ENCODE peak calls at places on chromosomes 11 and 22, in nine cellular contexts. One of them, this sample, is unnamed.

GRCh38 chr11:76918941-76919386 is 58.2 kb downstream of the ACER3 start:
- DNase-seq in omental fat pad: no peak
- DNase-seq in IMR-90: peak
- DNase-seq in neural progenitor cell: peak
- DNase-seq in foreskin keratinocyte: no peak
- DNase-seq in GM20000: peak
- DNase-seq in dorsolateral prefrontal cortex: no peak
- DNase-seq in fibroblast of mammary gland: peak
- DNase-seq in epithelial cell of proximal tubule: no peak
- DNase-seq in this sample: peak

GRCh38 chr11:7605544-7605943 is 67.8 kb downstream of the CYB5R2 start:
- DNase-seq in epithelial cell of proximal tubule: peak
- DNase-seq in omental fat pad: no peak
- DNase-seq in IMR-90: peak
- DNase-seq in fibroblast of mammary gland: no peak
- DNase-seq in dorsolateral prefrontal cortex: no peak
- DNase-seq in neural progenitor cell: no peak
- DNase-seq in foreskin keratinocyte: peak
- DNase-seq in GM20000: no peak
- DNase-seq in this sample: peak

GRCh38 chr11:78961186-78961782 is 386.6 kb upstream of the NARS2 start:
- DNase-seq in epithelial cell of proximal tubule: no peak
- DNase-seq in omental fat pad: no peak
- DNase-seq in GM20000: peak
- DNase-seq in foreskin keratinocyte: peak
- DNase-seq in fibroblast of mammary gland: peak
- DNase-seq in IMR-90: peak
- DNase-seq in neural progenitor cell: peak
- DNase-seq in dorsolateral prefrontal cortex: no peak
- DNase-seq in this sample: peak

GRCh38 chr11:2207212-2207611 is 35.6 kb upstream of the TH start:
- DNase-seq in epithelial cell of proximal tubule: no peak
- DNase-seq in dorsolateral prefrontal cortex: peak
- DNase-seq in omental fat pad: no peak
- DNase-seq in GM20000: no peak
- DNase-seq in neural progenitor cell: no peak
- DNase-seq in foreskin keratinocyte: no peak
- DNase-seq in IMR-90: no peak
- DNase-seq in fibroblast of mammary gland: no peak
- DNase-seq in this sample: no peak

GRCh38 chr22:38353142-38353629 is 36.0 kb upstream of the CSNK1E start:
- DNase-seq in GM20000: peak
- DNase-seq in dorsolateral prefrontal cortex: peak
- DNase-seq in IMR-90: peak
- DNase-seq in foreskin keratinocyte: no peak
- DNase-seq in epithelial cell of proximal tubule: no peak
- DNase-seq in fibroblast of mammary gland: peak
- DNase-seq in neural progenitor cell: peak
- DNase-seq in omental fat pad: peak
- DNase-seq in this sample: peak

GRCh38 chr11:34501500-34501899 is 12.1 kb downstream of the ELF5 start:
- DNase-seq in epithelial cell of proximal tubule: peak
- DNase-seq in foreskin keratinocyte: no peak
- DNase-seq in omental fat pad: no peak
- DNase-seq in fibroblast of mammary gland: peak
- DNase-seq in IMR-90: peak
- DNase-seq in dorsolateral prefrontal cortex: no peak
- DNase-seq in neural progenitor cell: peak
- DNase-seq in GM20000: no peak
- DNase-seq in this sample: peak

GRCh38 chr11:71114124-71114851 is 138.1 kb downstream of the SHANK2 start:
- DNase-seq in GM20000: no peak
- DNase-seq in IMR-90: no peak
- DNase-seq in epithelial cell of proximal tubule: no peak
- DNase-seq in neural progenitor cell: no peak
- DNase-seq in dorsolateral prefrontal cortex: peak
- DNase-seq in fibroblast of mammary gland: no peak
- DNase-seq in omental fat pad: no peak
- DNase-seq in foreskin keratinocyte: no peak
- DNase-seq in this sample: no peak

GRCh38 chr11:77658213-77659013 is 20.8 kb upstream of the CLNS1A start:
- DNase-seq in dorsolateral prefrontal cortex: no peak
- DNase-seq in omental fat pad: no peak
- DNase-seq in GM20000: no peak
- DNase-seq in neural progenitor cell: no peak
- DNase-seq in fibroblast of mammary gland: peak
- DNase-seq in epithelial cell of proximal tubule: no peak
- DNase-seq in IMR-90: peak
- DNase-seq in foreskin keratinocyte: no peak
- DNase-seq in this sample: no peak

GRCh38 chr22:23313791-23314567 is 133.7 kb downstream of the BCR start:
- DNase-seq in IMR-90: no peak
- DNase-seq in foreskin keratinocyte: no peak
- DNase-seq in fibroblast of mammary gland: no peak
- DNase-seq in omental fat pad: no peak
- DNase-seq in dorsolateral prefrontal cortex: no peak
- DNase-seq in neural progenitor cell: no peak
- DNase-seq in GM20000: no peak
- DNase-seq in epithelial cell of proximal tubule: no peak
- DNase-seq in this sample: no peak

GRCh38 chr11:116284930-116285329 is 487.9 kb downstream of the BUD13 start:
- DNase-seq in fibroblast of mammary gland: no peak
- DNase-seq in dorsolateral prefrontal cortex: no peak
- DNase-seq in neural progenitor cell: no peak
- DNase-seq in omental fat pad: no peak
- DNase-seq in IMR-90: no peak
- DNase-seq in epithelial cell of proximal tubule: no peak
- DNase-seq in GM20000: no peak
- DNase-seq in foreskin keratinocyte: no peak
- DNase-seq in this sample: no peak

GRCh38 chr11:63985812-63986155 is 454 bp upstream of the OTUB1 start:
- DNase-seq in fibroblast of mammary gland: no peak
- DNase-seq in IMR-90: no peak
- DNase-seq in GM20000: peak
- DNase-seq in omental fat pad: no peak
- DNase-seq in dorsolateral prefrontal cortex: no peak
- DNase-seq in neural progenitor cell: no peak
- DNase-seq in epithelial cell of proximal tubule: no peak
- DNase-seq in foreskin keratinocyte: no peak
- DNase-seq in this sample: no peak

GRCh38 chr22:45319319-45319675 is 9.6 kb downstream of the FAM118A start:
- DNase-seq in neural progenitor cell: peak
- DNase-seq in fibroblast of mammary gland: peak
- DNase-seq in epithelial cell of proximal tubule: no peak
- DNase-seq in IMR-90: peak
- DNase-seq in omental fat pad: no peak
- DNase-seq in GM20000: no peak
- DNase-seq in dorsolateral prefrontal cortex: no peak
- DNase-seq in foreskin keratinocyte: no peak
- DNase-seq in this sample: no peak

GRCh38 chr11:64285885-64286800 is 495 bp downstream of the GPR137 start:
- DNase-seq in fibroblast of mammary gland: no peak
- DNase-seq in neural progenitor cell: peak
- DNase-seq in GM20000: no peak
- DNase-seq in dorsolateral prefrontal cortex: no peak
- DNase-seq in omental fat pad: no peak
- DNase-seq in epithelial cell of proximal tubule: no peak
- DNase-seq in foreskin keratinocyte: no peak
- DNase-seq in IMR-90: no peak
- DNase-seq in this sample: no peak

GRCh38 chr11:12087075-12087775 is 23.2 kb upstream of the MICAL2 start:
- DNase-seq in epithelial cell of proximal tubule: no peak
- DNase-seq in IMR-90: peak
- DNase-seq in neural progenitor cell: no peak
- DNase-seq in GM20000: no peak
- DNase-seq in fibroblast of mammary gland: peak
- DNase-seq in foreskin keratinocyte: peak
- DNase-seq in dorsolateral prefrontal cortex: no peak
- DNase-seq in omental fat pad: no peak
- DNase-seq in this sample: peak

GRCh38 chr11:78840623-78841022 is 266.0 kb upstream of the NARS2 start:
- DNase-seq in neural progenitor cell: no peak
- DNase-seq in foreskin keratinocyte: no peak
- DNase-seq in omental fat pad: no peak
- DNase-seq in fibroblast of mammary gland: peak
- DNase-seq in dorsolateral prefrontal cortex: no peak
- DNase-seq in IMR-90: peak
- DNase-seq in epithelial cell of proximal tubule: no peak
- DNase-seq in GM20000: no peak
- DNase-seq in this sample: no peak

GRCh38 chr11:63762662-63763505 is 5.7 kb downstream of the ZFTA start:
- DNase-seq in fibroblast of mammary gland: peak
- DNase-seq in dorsolateral prefrontal cortex: peak
- DNase-seq in GM20000: peak
- DNase-seq in foreskin keratinocyte: no peak
- DNase-seq in neural progenitor cell: peak
- DNase-seq in epithelial cell of proximal tubule: no peak
- DNase-seq in IMR-90: no peak
- DNase-seq in omental fat pad: no peak
- DNase-seq in this sample: no peak

GRCh38 chr11:94183886-94184264 is 55.2 kb downstream of the PANX1 start:
- DNase-seq in GM20000: peak
- DNase-seq in fibroblast of mammary gland: peak
- DNase-seq in IMR-90: peak
- DNase-seq in neural progenitor cell: peak
- DNase-seq in omental fat pad: peak
- DNase-seq in epithelial cell of proximal tubule: no peak
- DNase-seq in dorsolateral prefrontal cortex: no peak
- DNase-seq in foreskin keratinocyte: peak
- DNase-seq in this sample: peak

GRCh38 chr22:48851933-48852549 is 975.6 kb downstream of the BRD1 start:
- DNase-seq in omental fat pad: no peak
- DNase-seq in dorsolateral prefrontal cortex: no peak
- DNase-seq in fibroblast of mammary gland: no peak
- DNase-seq in GM20000: no peak
- DNase-seq in epithelial cell of proximal tubule: no peak
- DNase-seq in neural progenitor cell: no peak
- DNase-seq in IMR-90: no peak
- DNase-seq in foreskin keratinocyte: no peak
- DNase-seq in this sample: no peak

GRCh38 chr11:13561860-13562259 is 66.1 kb upstream of the PTH start:
- DNase-seq in dorsolateral prefrontal cortex: no peak
- DNase-seq in fibroblast of mammary gland: no peak
- DNase-seq in foreskin keratinocyte: no peak
- DNase-seq in IMR-90: no peak
- DNase-seq in GM20000: no peak
- DNase-seq in epithelial cell of proximal tubule: no peak
- DNase-seq in neural progenitor cell: no peak
- DNase-seq in omental fat pad: no peak
- DNase-seq in this sample: no peak

GRCh38 chr11:125132071-125132470 is 20.6 kb upstream of the TMEM218 start:
- DNase-seq in IMR-90: peak
- DNase-seq in epithelial cell of proximal tubule: no peak
- DNase-seq in omental fat pad: no peak
- DNase-seq in fibroblast of mammary gland: no peak
- DNase-seq in GM20000: no peak
- DNase-seq in neural progenitor cell: no peak
- DNase-seq in foreskin keratinocyte: peak
- DNase-seq in dorsolateral prefrontal cortex: no peak
- DNase-seq in this sample: no peak

GRCh38 chr11:921921-922678 is 3.6 kb upstream of the AP2A2 start:
- DNase-seq in dorsolateral prefrontal cortex: no peak
- DNase-seq in epithelial cell of proximal tubule: no peak
- DNase-seq in GM20000: no peak
- DNase-seq in foreskin keratinocyte: no peak
- DNase-seq in omental fat pad: no peak
- DNase-seq in IMR-90: no peak
- DNase-seq in fibroblast of mammary gland: no peak
- DNase-seq in neural progenitor cell: peak
- DNase-seq in this sample: no peak
- TF ChIP-seq CTCF in dorsolateral prefrontal cortex: no peak
- TF ChIP-seq CTCF in epithelial cell of proximal tubule: no peak
- TF ChIP-seq CTCF in GM20000: no peak
- TF ChIP-seq CTCF in foreskin keratinocyte: no peak
- TF ChIP-seq CTCF in omental fat pad: no peak
- TF ChIP-seq CTCF in IMR-90: no peak
- TF ChIP-seq CTCF in fibroblast of mammary gland: no peak
- TF ChIP-seq CTCF in neural progenitor cell: no peak
- TF ChIP-seq CTCF in this sample: no peak

DNA sequence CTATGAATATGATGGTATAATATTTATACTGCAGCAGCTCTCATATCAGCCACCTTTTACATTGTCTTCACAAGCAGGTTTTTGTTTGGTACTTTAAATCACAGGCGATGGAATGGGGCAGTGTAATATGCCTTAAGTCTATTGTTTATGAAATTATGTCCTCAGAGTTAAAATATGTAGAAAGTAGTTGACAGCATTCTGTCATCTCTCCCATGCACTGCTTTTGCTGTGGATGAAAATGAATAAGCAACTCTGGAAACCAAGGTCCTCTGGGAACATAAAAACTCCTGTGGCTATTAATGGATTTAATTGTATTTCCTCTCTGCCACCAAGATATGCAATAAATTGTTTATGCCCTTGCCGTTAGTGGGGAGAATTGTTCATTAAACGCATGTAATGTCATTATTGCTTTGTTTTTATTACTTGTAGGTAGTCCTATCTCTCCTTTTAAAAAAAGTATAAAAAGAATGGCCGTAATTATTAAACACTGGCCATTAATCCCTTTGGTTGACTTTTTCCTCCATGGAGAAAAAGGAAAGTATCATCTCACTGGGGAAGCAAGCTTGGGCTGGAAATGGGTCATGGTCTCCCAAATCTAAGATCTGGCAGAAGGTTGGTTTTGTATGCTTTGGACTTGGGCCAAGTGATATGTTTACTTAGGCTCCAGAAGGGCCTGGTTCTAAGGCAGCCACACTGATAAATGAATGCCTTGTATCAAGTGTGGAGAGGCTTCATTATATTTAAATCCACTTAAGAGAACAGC is 13.0 kb downstream of the PACS1 start:
- DNase-seq in epithelial cell of proximal tubule: no peak
- DNase-seq in neural progenitor cell: no peak
- DNase-seq in dorsolateral prefrontal cortex: no peak
- DNase-seq in IMR-90: no peak
- DNase-seq in fibroblast of mammary gland: peak
- DNase-seq in omental fat pad: no peak
- DNase-seq in foreskin keratinocyte: no peak
- DNase-seq in GM20000: no peak
- DNase-seq in this sample: no peak
- TF ChIP-seq CTCF in epithelial cell of proximal tubule: no peak
- TF ChIP-seq CTCF in neural progenitor cell: no peak
- TF ChIP-seq CTCF in dorsolateral prefrontal cortex: no peak
- TF ChIP-seq CTCF in IMR-90: no peak
- TF ChIP-seq CTCF in fibroblast of mammary gland: no peak
- TF ChIP-seq CTCF in omental fat pad: no peak
- TF ChIP-seq CTCF in foreskin keratinocyte: no peak
- TF ChIP-seq CTCF in GM20000: no peak
- TF ChIP-seq CTCF in this sample: no peak

GRCh38 chr11:60607483-60607882 is 91.9 kb upstream of the MS4A8 start:
- DNase-seq in neural progenitor cell: no peak
- DNase-seq in epithelial cell of proximal tubule: no peak
- DNase-seq in fibroblast of mammary gland: no peak
- DNase-seq in IMR-90: no peak
- DNase-seq in dorsolateral prefrontal cortex: no peak
- DNase-seq in GM20000: no peak
- DNase-seq in omental fat pad: no peak
- DNase-seq in foreskin keratinocyte: no peak
- DNase-seq in this sample: no peak
- TF ChIP-seq CTCF in neural progenitor cell: peak
- TF ChIP-seq CTCF in epithelial cell of proximal tubule: no peak
- TF ChIP-seq CTCF in fibroblast of mammary gland: no peak
- TF ChIP-seq CTCF in IMR-90: no peak
- TF ChIP-seq CTCF in dorsolateral prefrontal cortex: peak
- TF ChIP-seq CTCF in GM20000: no peak
- TF ChIP-seq CTCF in omental fat pad: no peak
- TF ChIP-seq CTCF in foreskin keratinocyte: no peak
- TF ChIP-seq CTCF in this sample: no peak

GRCh38 chr11:113249491-113249763 is 65.0 kb upstream of the TTC12 start:
- DNase-seq in neural progenitor cell: no peak
- DNase-seq in foreskin keratinocyte: no peak
- DNase-seq in fibroblast of mammary gland: peak
- DNase-seq in epithelial cell of proximal tubule: no peak
- DNase-seq in GM20000: no peak
- DNase-seq in omental fat pad: no peak
- DNase-seq in dorsolateral prefrontal cortex: no peak
- DNase-seq in IMR-90: no peak
- DNase-seq in this sample: no peak
- TF ChIP-seq CTCF in neural progenitor cell: peak
- TF ChIP-seq CTCF in foreskin keratinocyte: peak
- TF ChIP-seq CTCF in fibroblast of mammary gland: peak
- TF ChIP-seq CTCF in epithelial cell of proximal tubule: no peak
- TF ChIP-seq CTCF in GM20000: no peak
- TF ChIP-seq CTCF in omental fat pad: no peak
- TF ChIP-seq CTCF in dorsolateral prefrontal cortex: peak
- TF ChIP-seq CTCF in IMR-90: peak
- TF ChIP-seq CTCF in this sample: no peak

This sample was measured in RWPE1.